ENCODE peak calls at places on chromosomes 2 and 18, in nine cellular contexts. L is A673, H is neuronal stem cell, J is keratinocyte, C is mammary epithelial cell, Q is HCT116, A is mesendoderm, O is lung, I is prostate gland. M is an unnamed sample. For H3K4me1, the result is how much of the 10 kb centered on the place peaks cover.

GRCh38 chr2:86416126-86416525 is 25.0 kb upstream of the KDM3A start:
- DNase-seq in L (no peak), H (no peak), J (no peak), C (no peak), Q (no peak), A (no peak), O (no peak), I (no peak), M (no peak)

GRCh38 chr18:7592305-7593071 is 25.4 kb downstream of the PTPRM start:
- DNase-seq in L (no peak), H (no peak), J (no peak), C (no peak), Q (no peak), A (peak), O (no peak), I (no peak), M (no peak)

GRCh38 chr2:138823651-138824050 is 43.5 kb upstream of the NXPH2 start:
- DNase-seq in L (no peak), H (no peak), J (no peak), C (no peak), Q (no peak), A (peak), O (no peak), I (no peak), M (no peak)

GRCh38 chr2:215313219-215313656 is 1.4 kb downstream of the ATIC start:
- DNase-seq in L (no peak), H (no peak), J (no peak), C (no peak), Q (no peak), A (no peak), O (no peak), I (no peak), M (no peak)

GRCh38 chr2:117536139-117536538 is 278.4 kb upstream of the DDX18 start:
- DNase-seq in L (peak), H (no peak), J (no peak), C (no peak), Q (no peak), A (peak), O (no peak), I (no peak), M (no peak)

GRCh38 chr2:240986787-240987411 is 11.5 kb upstream of the SNED1 start:
- DNase-seq in L (peak), H (no peak), J (no peak), C (no peak), Q (no peak), A (no peak), O (no peak), I (peak), M (peak)

GRCh38 chr2:64943387-64944150 is 45.6 kb upstream of the SLC1A4 start:
- DNase-seq in L (no peak), H (no peak), J (no peak), C (peak), Q (no peak), A (no peak), O (no peak), I (peak), M (peak)

GRCh38 chr2:23526114-23526513 is 141.1 kb downstream of the KLHL29 start:
- DNase-seq in L (no peak), H (no peak), J (no peak), C (no peak), Q (no peak), A (no peak), O (no peak), I (no peak), M (no peak)

GRCh38 chr2:24482256-24482971 is 8.6 kb upstream of the NCOA1 start:
- DNase-seq in L (no peak), H (no peak), J (no peak), C (no peak), Q (no peak), A (no peak), O (peak), I (no peak), M (no peak)

GRCh38 chr18:55420977-55421611 is 166.9 kb downstream of the TCF4 start:
- DNase-seq in L (no peak), H (no peak), J (no peak), C (no peak), Q (no peak), A (no peak), O (no peak), I (no peak), M (no peak)
- H3K4me1 ChIP-seq in L (half or more), H (under half), J (under half), C (under half), Q (under half), A (under half), O (under half), I (under half), M (under half)

GRCh38 chr2:101808006-101808562 is 110.6 kb downstream of the MAP4K4 start:
- DNase-seq in L (no peak), H (no peak), J (no peak), C (no peak), Q (no peak), A (peak), O (no peak), I (no peak), M (no peak)
- H3K4me1 ChIP-seq in L (half or more), H (under half), J (under half), C (under half), Q (under half), A (under half), O (under half), I (under half), M (under half)

DNA sequence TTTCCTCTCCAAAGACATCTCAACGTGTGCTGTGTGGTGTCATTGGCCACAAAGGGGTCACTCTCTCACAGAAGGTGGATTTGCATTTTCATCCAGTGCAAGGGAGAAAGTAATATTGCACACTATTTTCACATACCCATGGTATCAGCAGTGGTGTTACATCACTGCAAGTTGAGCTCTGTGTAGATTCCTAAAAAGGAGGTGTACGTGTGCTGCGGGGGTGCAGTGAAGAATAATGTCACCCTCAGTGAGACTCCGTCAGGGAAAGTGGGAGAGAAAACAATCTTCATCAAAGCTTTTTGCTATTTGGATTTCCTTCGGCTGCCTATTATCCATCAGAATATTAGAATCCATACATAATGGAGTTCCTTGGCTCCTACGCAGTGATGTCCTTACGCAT is 733.8 kb upstream of the FANCL start:
- DNase-seq in L (no peak), H (no peak), J (no peak), C (no peak), Q (no peak), A (no peak), O (no peak), I (no peak), M (no peak)
- H3K4me1 ChIP-seq in L (under half), H (under half), J (under half), C (under half), Q (under half), A (under half), O (under half), I (under half), M (under half)

GRCh38 chr18:12012697-12013096 is 31.4 kb downstream of the IMPA2 start:
- DNase-seq in L (no peak), H (no peak), J (no peak), C (no peak), Q (no peak), A (no peak), O (no peak), I (no peak), M (no peak)
- H3K4me1 ChIP-seq in L (under half), H (under half), J (under half), C (under half), Q (under half), A (under half), O (under half), I (under half), M (under half)

DNA sequence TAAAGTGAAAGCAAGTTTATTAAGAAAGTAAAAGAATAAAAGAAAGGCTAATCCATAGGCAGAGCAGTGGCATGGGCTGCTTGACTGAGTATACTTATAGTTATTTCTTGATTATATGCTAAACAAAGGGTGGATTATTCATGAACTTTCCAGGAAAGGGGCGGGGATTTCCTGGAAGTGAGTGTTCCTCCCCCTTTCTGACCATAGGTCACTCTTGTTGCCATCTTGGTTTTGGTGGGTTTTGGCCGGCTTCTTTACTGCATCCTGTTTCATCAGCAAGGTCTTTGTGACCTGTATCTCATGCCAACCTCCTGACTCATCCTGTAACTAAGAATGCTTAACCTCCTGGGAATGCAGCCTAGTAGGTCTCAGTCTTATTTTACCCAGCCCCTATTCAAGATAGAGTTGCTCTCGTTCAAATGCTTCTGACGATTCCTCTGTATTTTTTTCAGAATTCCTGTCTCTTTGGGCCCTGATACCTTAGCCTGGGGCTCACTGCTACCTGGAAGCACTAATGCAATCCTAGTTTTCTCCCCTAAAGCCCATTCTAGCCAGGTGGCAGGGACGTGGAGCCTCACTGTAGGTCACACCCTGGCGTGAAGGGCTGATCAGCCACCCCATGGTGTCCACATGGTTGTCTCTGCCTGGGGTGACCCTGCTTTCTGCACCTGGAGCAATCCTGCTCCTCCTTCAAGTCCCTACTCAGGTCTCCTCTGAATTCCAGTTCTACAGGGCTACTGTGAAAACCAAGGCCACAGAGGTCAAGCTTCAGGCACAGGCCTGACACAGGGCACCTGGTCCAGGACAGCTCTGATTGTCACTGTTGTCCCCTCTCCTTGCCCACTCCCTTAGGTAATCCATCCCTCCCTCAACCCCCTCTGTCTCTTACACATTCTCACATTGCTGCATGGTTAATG is 6.0 kb upstream of the SLC35F6 start:
- DNase-seq in L (peak), H (no peak), J (peak), C (peak), Q (peak), A (peak), O (peak), I (peak), M (peak)
- H3K4me1 ChIP-seq in L (under half), H (under half), J (under half), C (under half), Q (under half), A (under half), O (under half), I (under half), M (under half)

M was measured in adrenal gland.